ENCODE peak calls at places on chromosome 18, in four cellular contexts. One of them, this sample, is unnamed.

GRCh38 chr18:9475643-9476580 is 599 bp downstream of the RALBP1 start:
- DNase-seq in GM12878: no peak
- DNase-seq in K562: peak; percentile 77
- DNase-seq in HepG2: no peak
- DNase-seq in this sample: no peak

GRCh38 chr18:457120-457519 is 43.4 kb downstream of the COLEC12 start:
- DNase-seq in GM12878: no peak
- DNase-seq in K562: no peak
- DNase-seq in HepG2: no peak
- DNase-seq in this sample: no peak

GRCh38 chr18:48719988-48720654 is 181.3 kb downstream of the CTIF start:
- DNase-seq in GM12878: no peak
- DNase-seq in K562: peak; percentile 75
- DNase-seq in HepG2: no peak
- DNase-seq in this sample: no peak

GRCh38 chr18:51417643-51418483 is 220.4 kb upstream of the MEX3C start:
- DNase-seq in GM12878: no peak
- DNase-seq in K562: no peak
- DNase-seq in HepG2: no peak
- DNase-seq in this sample: peak; percentile 88

GRCh38 chr18:24741961-24742738 is 281.7 kb downstream of the HRH4 start:
- DNase-seq in GM12878: no peak
- DNase-seq in K562: no peak
- DNase-seq in HepG2: no peak
- DNase-seq in this sample: no peak

GRCh38 chr18:52118684-52119083 is 221.3 kb upstream of the DCC start:
- DNase-seq in GM12878: no peak
- DNase-seq in K562: no peak
- DNase-seq in HepG2: no peak
- DNase-seq in this sample: no peak

GRCh38 chr18:77973745-77974144 is 724.1 kb downstream of the GALR1 start:
- DNase-seq in GM12878: no peak
- DNase-seq in K562: no peak
- DNase-seq in HepG2: no peak
- DNase-seq in this sample: no peak

GRCh38 chr18:79950440-79951341 is 762 bp downstream of the SLC66A2 start:
- DNase-seq in GM12878: no peak
- DNase-seq in K562: peak; percentile 16
- DNase-seq in HepG2: no peak
- DNase-seq in this sample: peak; percentile 41

GRCh38 chr18:76859474-76860339 is 37.4 kb downstream of the ZNF236 start:
- DNase-seq in GM12878: peak; percentile 30
- DNase-seq in K562: no peak
- DNase-seq in HepG2: no peak
- DNase-seq in this sample: no peak

GRCh38 chr18:51342815-51343214 is 145.3 kb upstream of the MEX3C start:
- DNase-seq in GM12878: no peak
- DNase-seq in K562: peak; percentile 5
- DNase-seq in HepG2: peak; percentile 7
- DNase-seq in this sample: no peak

GRCh38 chr18:429030-429429 is 71.5 kb downstream of the COLEC12 start:
- DNase-seq in GM12878: no peak
- DNase-seq in K562: no peak
- DNase-seq in HepG2: no peak
- DNase-seq in this sample: no peak

GRCh38 chr18:50806208-50806616 is 13.6 kb downstream of the MRO start:
- DNase-seq in GM12878: no peak
- DNase-seq in K562: peak; percentile 52
- DNase-seq in HepG2: peak; percentile 41
- DNase-seq in this sample: no peak

GRCh38 chr18:50819027-50819726 is 639 bp downstream of the MRO start:
- DNase-seq in GM12878: no peak
- DNase-seq in K562: no peak
- DNase-seq in HepG2: peak; percentile 56
- DNase-seq in this sample: peak; percentile 76

GRCh38 chr18:56003009-56003408 is 415.0 kb upstream of the TCF4 start:
- DNase-seq in GM12878: no peak
- DNase-seq in K562: no peak
- DNase-seq in HepG2: no peak
- DNase-seq in this sample: no peak

GRCh38 chr18:22745966-22746365 is 187.2 kb upstream of the RBBP8 start:
- DNase-seq in GM12878: no peak
- DNase-seq in K562: no peak
- DNase-seq in HepG2: no peak
- DNase-seq in this sample: no peak

GRCh38 chr18:48611196-48611595 is 72.4 kb downstream of the CTIF start:
- DNase-seq in GM12878: no peak
- DNase-seq in K562: no peak
- DNase-seq in HepG2: no peak
- DNase-seq in this sample: no peak

GRCh38 chr18:58977801-58978200 is 113.1 kb downstream of the ZNF532 start:
- DNase-seq in GM12878: no peak
- DNase-seq in K562: no peak
- DNase-seq in HepG2: no peak
- DNase-seq in this sample: no peak

GRCh38 chr18:49447810-49448745 is 12.4 kb downstream of the DYM start:
- DNase-seq in GM12878: no peak
- DNase-seq in K562: peak; percentile 64
- DNase-seq in HepG2: peak; percentile 76
- DNase-seq in this sample: peak; percentile 51

GRCh38 chr18:43744960-43745740 is 467.9 kb upstream of the SYT4 start:
- DNase-seq in GM12878: no peak
- DNase-seq in K562: no peak
- DNase-seq in HepG2: no peak
- DNase-seq in this sample: no peak

GRCh38 chr18:59634096-59634495 is 63.1 kb downstream of the CCBE1 start:
- DNase-seq in GM12878: no peak
- DNase-seq in K562: no peak
- DNase-seq in HepG2: no peak
- DNase-seq in this sample: no peak

GRCh38 chr18:28147674-28148171 is 29.2 kb downstream of the CDH2 start:
- DNase-seq in GM12878: no peak
- DNase-seq in K562: no peak
- DNase-seq in HepG2: peak; percentile 24
- DNase-seq in this sample: no peak
- TF ChIP-seq NR2C2 in GM12878: no peak
- TF ChIP-seq NR2C2 in K562: no peak
- TF ChIP-seq NR2C2 in HepG2: no peak
- TF ChIP-seq NR2C2 in this sample: no peak

GRCh38 chr18:47526147-47526546 is 274.7 kb upstream of the SKOR2 start:
- DNase-seq in GM12878: no peak
- DNase-seq in K562: no peak
- DNase-seq in HepG2: no peak
- DNase-seq in this sample: no peak
- TF ChIP-seq CBFB in GM12878: no peak
- TF ChIP-seq CBFB in K562: no peak
- TF ChIP-seq CBFB in HepG2: no peak
- TF ChIP-seq CBFB in this sample: no peak

DNA sequence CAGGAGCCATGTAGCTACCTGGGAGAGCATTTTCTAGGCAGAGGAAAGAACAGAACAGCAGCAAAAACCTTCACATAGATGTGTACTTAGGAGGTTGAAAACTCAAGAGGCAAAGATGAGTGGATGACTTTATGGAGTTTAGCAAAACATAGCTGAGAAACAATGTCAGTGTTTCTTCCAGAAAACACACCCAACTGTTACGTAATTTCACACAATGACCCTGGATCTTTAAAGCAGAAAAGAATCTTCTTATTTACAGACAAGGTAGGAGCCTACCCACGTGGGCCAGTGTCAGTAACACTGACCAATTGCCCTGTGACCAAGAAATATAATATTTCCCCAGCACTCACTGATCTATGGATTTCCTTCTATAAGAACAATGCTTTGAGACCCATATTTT is 254.6 kb downstream of the CDH20 start:
- DNase-seq in GM12878: no peak
- DNase-seq in K562: no peak
- DNase-seq in HepG2: no peak
- DNase-seq in this sample: no peak
- TF ChIP-seq NR2C2 in GM12878: no peak
- TF ChIP-seq NR2C2 in K562: no peak
- TF ChIP-seq NR2C2 in HepG2: no peak
- TF ChIP-seq NR2C2 in this sample: no peak

GRCh38 chr18:57806201-57806890 is 3.2 kb upstream of the ATP8B1 start:
- DNase-seq in GM12878: no peak
- DNase-seq in K562: no peak
- DNase-seq in HepG2: no peak
- DNase-seq in this sample: no peak
- TF ChIP-seq CBFB in GM12878: no peak
- TF ChIP-seq CBFB in K562: no peak
- TF ChIP-seq CBFB in HepG2: no peak
- TF ChIP-seq CBFB in this sample: no peak